ENCODE peak calls at places on chromosome 18, in six cellular contexts. H, X, J, P, Y and U are unnamed samples.

GRCh38 chr18:59784694-59785093 is 87.5 kb upstream of the CCBE1 start:
- DNase-seq in X (no peak), J (no peak), H (no peak), Y (no peak), P (no peak), U (no peak)

GRCh38 chr18:7658701-7659100 is 91.6 kb downstream of the PTPRM start:
- DNase-seq in P (no peak), Y (no peak), X (no peak), H (no peak), J (no peak), U (no peak)

GRCh38 chr18:22674300-22674699 is 256.6 kb upstream of the CTAGE1 start:
- DNase-seq in Y (no peak), X (peak), H (no peak), P (no peak), J (no peak), U (peak)

GRCh38 chr18:56747032-56747658 is 96.0 kb downstream of the WDR7 start:
- DNase-seq in J (no peak), P (no peak), Y (no peak), X (no peak), H (no peak), U (no peak)

GRCh38 chr18:24262097-24262496 is 123.2 kb downstream of the CABYR start:
- DNase-seq in P (no peak), Y (no peak), H (no peak), X (no peak), J (no peak), U (no peak)

GRCh38 chr18:3368193-3368592 is 81.8 kb upstream of the TGIF1 start:
- DNase-seq in J (no peak), H (no peak), Y (no peak), P (no peak), X (no peak), U (peak)

GRCh38 chr18:22282311-22283235 is 113.2 kb downstream of the GATA6 start:
- DNase-seq in P (no peak), Y (no peak), J (no peak), H (no peak), X (peak), U (peak)

GRCh38 chr18:76395609-76396008 is 99.4 kb downstream of the ZNF516 start:
- DNase-seq in P (no peak), Y (no peak), H (no peak), J (no peak), X (no peak), U (no peak)

GRCh38 chr18:24930974-24931373 is 421.0 kb downstream of the ZNF521 start:
- DNase-seq in H (no peak), J (no peak), X (no peak), Y (peak), P (no peak), U (no peak)

GRCh38 chr18:79832169-79832568 is 34.4 kb downstream of the KCNG2 start:
- DNase-seq in Y (no peak), J (no peak), P (no peak), X (no peak), H (no peak), U (no peak)

GRCh38 chr18:66749475-66750035 is 145.7 kb upstream of the CDH19 start:
- DNase-seq in H (no peak), X (no peak), Y (no peak), J (no peak), P (no peak), U (no peak)

GRCh38 chr18:9987931-9988330 is 74.1 kb downstream of the VAPA start:
- DNase-seq in J (no peak), H (peak), Y (peak), X (no peak), P (peak), U (no peak)

GRCh38 chr18:70194227-70194890 is 11.1 kb downstream of the RTTN start:
- DNase-seq in J (no peak), X (no peak), Y (no peak), H (no peak), P (no peak), U (no peak)

GRCh38 chr18:31643003-31643402 is 41.4 kb downstream of the B4GALT6 start:
- DNase-seq in X (no peak), H (no peak), J (no peak), P (no peak), Y (no peak), U (no peak)

GRCh38 chr18:28961669-28962228 is 784.8 kb upstream of the CDH2 start:
- DNase-seq in J (no peak), Y (peak), H (no peak), P (peak), X (no peak), U (peak)

GRCh38 chr18:21341141-21341540 is 99.1 kb downstream of the GREB1L start:
- DNase-seq in Y (no peak), X (no peak), P (no peak), H (no peak), J (no peak), U (no peak)

GRCh38 chr18:55551227-55551626 is 36.8 kb downstream of the TCF4 start:
- DNase-seq in P (no peak), J (no peak), Y (no peak), H (no peak), X (no peak), U (no peak)

GRCh38 chr18:79625924-79626561 is 53.6 kb upstream of the CTDP1 start:
- DNase-seq in Y (no peak), J (no peak), X (no peak), H (no peak), P (no peak), U (no peak)

GRCh38 chr18:36215577-36215976 is 28.3 kb downstream of the MOCOS start:
- DNase-seq in X (no peak), H (no peak), J (no peak), P (no peak), Y (no peak), U (no peak)

GRCh38 chr18:10290244-10291240 is 163.9 kb upstream of the APCDD1 start:
- DNase-seq in J (no peak), Y (no peak), X (peak), H (no peak), P (no peak), U (no peak)

GRCh38 chr18:50918153-50918552 is 39.2 kb downstream of the ME2 start:
- DNase-seq in H (no peak), P (no peak), X (no peak), J (no peak), Y (no peak), U (no peak)

GRCh38 chr18:74534981-74535649 is 815 bp downstream of the CNDP1 start:
- DNase-seq in P (no peak), J (no peak), Y (no peak), X (no peak), H (no peak), U (no peak)

GRCh38 chr18:25299899-25300298 is 52.1 kb downstream of the ZNF521 start:
- DNase-seq in J (no peak), P (no peak), H (no peak), X (no peak), Y (no peak), U (no peak)

GRCh38 chr18:35470440-35470839 is 27.3 kb downstream of the INO80C start:
- DNase-seq in Y (no peak), X (no peak), J (no peak), P (no peak), H (no peak), U (no peak)